ENCODE peak calls at places on chromosomes 16 and 17, in nine cellular contexts. J is heart left ventricle, L is IMR-90, O is upper lobe of left lung, W is K562, U is right lobe of liver, V is HCT116, E is body of pancreas, I is A549. K is an unnamed sample.

GRCh38 chr16:53224932-53225533 is 170.2 kb downstream of the CHD9 start:
- ATAC-seq in J (no peak), U (peak), I (peak), W (peak), V (no peak), L (peak), O (no peak), E (no peak), K (no peak)

GRCh38 chr16:52408197-52408845 is 138.6 kb downstream of the TOX3 start:
- ATAC-seq in I (no peak), J (no peak), L (no peak), U (peak), V (no peak), O (peak), W (no peak), E (no peak), K (no peak)

GRCh38 chr17:58382108-58382884 is 30.3 kb upstream of the SUPT4H1 start:
- ATAC-seq in W (peak), I (peak), J (no peak), O (no peak), V (no peak), L (no peak), E (no peak), U (peak), K (no peak)

GRCh38 chr17:66123163-66123562 is 68.8 kb downstream of the CEP112 start:
- ATAC-seq in J (no peak), E (no peak), W (no peak), U (no peak), O (no peak), L (peak), V (peak), I (no peak), K (no peak)

GRCh38 chr16:29854520-29855100 is 8.4 kb downstream of the CDIPT start:
- ATAC-seq in W (peak), L (no peak), U (no peak), V (no peak), J (no peak), O (no peak), I (peak), E (no peak), K (no peak)

GRCh38 chr16:55146939-55147338 is 177.1 kb upstream of the IRX6 start:
- ATAC-seq in O (no peak), L (no peak), I (no peak), W (no peak), J (no peak), U (no peak), V (no peak), E (no peak), K (no peak)

GRCh38 chr16:73382921-73383594 is 335.1 kb upstream of the ZFHX3 start:
- ATAC-seq in E (no peak), O (no peak), W (no peak), J (no peak), L (no peak), U (no peak), V (no peak), I (no peak), K (no peak)

GRCh38 chr16:90044111-90044551 is 24.9 kb upstream of the DBNDD1 start:
- ATAC-seq in W (peak), V (peak), I (peak), U (peak), O (peak), L (no peak), J (no peak), E (peak), K (no peak)

GRCh38 chr16:20181386-20181785 is 107.7 kb upstream of the GPR139 start:
- ATAC-seq in J (no peak), U (no peak), W (no peak), V (no peak), I (no peak), L (no peak), O (no peak), E (no peak), K (no peak)

GRCh38 chr17:77842148-77842905 is 116.2 kb upstream of the TNRC6C start:
- ATAC-seq in W (no peak), U (peak), J (no peak), O (no peak), I (peak), L (peak), E (no peak), V (peak), K (no peak)

GRCh38 chr17:70677783-70678647 is 508.7 kb downstream of the KCNJ2 start:
- ATAC-seq in J (no peak), O (no peak), U (peak), V (no peak), W (no peak), E (peak), I (no peak), L (no peak), K (no peak)

GRCh38 chr17:78583091-78583490 is 5.9 kb upstream of the DNAH17 start:
- ATAC-seq in I (peak), U (no peak), J (no peak), W (peak), E (no peak), L (peak), V (peak), O (no peak), K (no peak)

GRCh38 chr17:37489197-37490001 is at the start of gene DUSP14:
- ATAC-seq in L (peak), V (peak), W (peak), O (peak), I (peak), E (peak), J (peak), U (peak), K (peak)
- TF ChIP-seq POLR2A in L (peak), V (peak), W (peak), O (peak), I (peak), E (peak), J (no peak), U (peak), K (peak)

DNA sequence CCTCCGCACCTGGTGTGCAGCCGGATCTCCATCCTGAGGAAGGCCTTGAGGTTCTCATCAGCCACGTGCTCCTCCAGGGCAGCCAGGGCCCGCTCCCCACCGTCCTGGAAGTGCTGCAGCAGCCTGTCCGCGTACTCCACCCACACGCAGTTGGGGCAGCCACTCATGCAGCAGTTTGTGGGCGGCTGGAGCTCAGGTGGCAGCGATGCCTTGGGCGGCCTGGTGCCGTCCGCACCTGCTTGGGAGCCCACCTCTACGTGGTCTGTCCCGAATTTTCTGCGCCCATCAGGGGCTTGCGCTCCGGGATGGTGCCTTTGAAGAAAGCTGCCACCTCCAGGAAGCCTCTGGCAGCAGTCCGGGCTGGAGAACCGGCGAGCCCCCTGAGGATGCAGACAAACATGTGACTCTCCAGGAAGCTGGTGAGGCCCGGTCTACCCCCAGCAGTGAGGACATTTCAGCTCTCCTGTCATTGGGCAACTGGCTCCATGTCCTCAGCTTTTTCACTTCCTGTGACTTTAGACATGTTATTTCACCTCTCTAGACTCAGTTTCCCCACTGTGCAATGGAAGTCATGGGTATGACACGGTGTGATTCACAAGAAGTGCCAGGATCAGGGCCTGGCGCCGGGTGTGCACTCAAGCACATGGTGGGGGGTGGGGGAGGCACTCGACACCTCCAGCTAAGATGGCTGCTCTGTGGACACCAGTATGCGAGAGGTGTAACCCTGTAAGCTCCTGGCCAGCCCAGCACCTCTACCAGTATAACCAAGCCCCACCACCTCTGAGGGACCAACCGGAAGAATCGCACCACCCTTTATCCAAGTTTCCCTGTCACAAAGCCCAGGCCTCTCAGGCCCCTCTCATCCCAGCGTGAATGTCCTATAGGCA is 957 bp downstream of the OXLD1 start:
- ATAC-seq in I (peak), L (peak), J (peak), V (peak), U (peak), W (peak), O (peak), E (peak), K (no peak)
- TF ChIP-seq POLR2A in I (peak), L (no peak), J (no peak), V (peak), U (no peak), W (no peak), O (no peak), E (no peak), K (no peak)

DNA sequence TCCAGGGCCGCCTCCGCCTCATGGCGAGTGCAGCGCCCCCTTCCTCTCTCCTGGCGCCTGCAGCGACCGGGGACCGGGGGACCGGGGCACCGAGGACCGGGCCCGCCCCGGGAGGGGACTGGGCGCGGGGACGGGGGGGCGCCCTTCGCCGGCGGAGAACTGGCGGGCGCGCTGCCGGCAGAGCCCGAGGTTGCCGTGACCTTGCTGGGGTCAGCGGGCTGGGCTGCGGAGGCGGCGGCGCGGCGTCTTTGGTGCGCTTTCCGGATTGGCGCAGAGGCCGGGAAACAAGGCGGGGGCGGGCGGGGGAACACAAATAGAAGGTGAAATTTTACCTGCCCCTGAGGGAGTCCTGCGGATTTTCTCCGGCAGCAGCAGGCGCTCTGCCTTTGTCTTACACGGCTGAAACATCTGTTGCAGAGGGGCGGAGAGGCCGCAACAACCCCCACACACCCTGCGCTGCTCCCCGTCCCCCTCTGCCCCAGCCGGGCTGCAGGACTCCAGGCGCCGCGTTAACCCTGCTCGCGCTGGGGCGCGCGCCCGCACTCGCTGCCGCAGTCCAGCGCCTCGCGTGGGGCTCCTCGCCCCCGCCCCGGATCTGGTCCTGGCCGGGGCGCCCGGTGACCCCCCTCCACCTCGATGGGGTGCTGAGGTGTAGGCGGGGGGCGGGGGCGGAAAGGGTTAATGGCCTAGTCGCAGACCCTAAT is 53.5 kb downstream of the SREBF1 start:
- ATAC-seq in V (peak), U (peak), E (peak), W (peak), J (peak), L (peak), I (no peak), O (no peak), K (no peak)
- TF ChIP-seq POLR2A in V (no peak), U (no peak), E (peak), W (no peak), J (no peak), L (no peak), I (no peak), O (no peak), K (no peak)

GRCh38 chr16:4096509-4096908 is 19.7 kb downstream of the ADCY9 start:
- ATAC-seq in E (no peak), O (no peak), U (no peak), I (no peak), J (no peak), L (no peak), W (no peak), V (no peak), K (no peak)

GRCh38 chr16:4091638-4092037 is 24.6 kb downstream of the ADCY9 start:
- ATAC-seq in W (no peak), U (peak), J (no peak), L (no peak), O (peak), V (no peak), I (no peak), E (peak), K (no peak)

GRCh38 chr16:4094138-4094773 is 22.0 kb downstream of the ADCY9 start:
- ATAC-seq in E (no peak), I (no peak), U (peak), J (peak), V (no peak), L (no peak), O (no peak), W (no peak), K (no peak)

GRCh38 chr16:4092547-4093265 is 23.5 kb downstream of the ADCY9 start:
- ATAC-seq in U (no peak), J (no peak), L (no peak), I (no peak), V (no peak), E (no peak), O (no peak), W (no peak), K (no peak)

DNA sequence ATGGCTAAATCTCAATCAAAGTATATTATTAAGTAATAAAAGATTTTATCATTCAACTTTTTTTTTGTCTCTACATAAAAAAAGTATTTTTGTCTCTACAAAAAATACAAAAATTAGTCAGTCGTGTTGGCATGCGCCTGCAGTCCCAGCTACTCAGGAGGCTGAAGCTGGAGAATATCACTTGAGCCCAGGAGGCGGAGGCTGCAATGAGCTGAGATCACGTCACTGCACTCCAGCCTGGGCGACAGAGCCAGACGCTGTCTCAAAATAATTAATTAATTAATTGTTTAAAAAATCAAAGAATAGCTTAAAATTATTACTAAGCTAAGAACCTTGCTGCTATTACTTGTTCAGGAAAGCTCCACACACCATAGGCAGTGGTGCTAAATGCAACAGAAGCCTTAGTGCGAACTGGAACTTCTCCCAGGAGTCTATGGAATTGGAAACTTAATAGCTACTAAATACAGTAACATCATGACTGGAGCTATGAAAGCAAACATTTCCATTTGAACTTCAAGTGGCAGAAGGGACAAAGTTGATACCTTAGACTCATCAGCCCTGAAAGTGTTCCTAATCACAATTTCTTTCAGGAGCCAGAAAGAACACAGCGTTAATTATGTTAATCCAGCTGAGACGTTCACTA is 22.6 kb downstream of the ADCY9 start:
- ATAC-seq in E (no peak), J (peak), V (no peak), I (no peak), O (no peak), U (no peak), W (no peak), L (no peak), K (peak)
- TF ChIP-seq POLR2A in E (no peak), J (no peak), V (no peak), I (no peak), O (no peak), U (no peak), W (no peak), L (no peak), K (no peak)

K was measured in gastroesophageal sphincter.